ENCODE peak calls at places on chromosomes 7 and 10, in nine cellular contexts. One of them, this sample, is unnamed.

GRCh38 chr10:121422096-121422495 is 176.1 kb downstream of the FGFR2 start:
- DNase-seq in vagina: no peak
- DNase-seq in GM13976: no peak
- DNase-seq in heart left ventricle: no peak
- DNase-seq in mucosa of descending colon: no peak
- DNase-seq in foreskin fibroblast: no peak
- DNase-seq in NCI-H524 treated with DMSO at 0.1 percent for 48 hours: no peak
- DNase-seq in posterior vena cava: no peak
- DNase-seq in HCEC 1CT: no peak
- DNase-seq in this sample: no peak

GRCh38 chr7:148746139-148746538 is 47.4 kb downstream of the CUL1 start:
- DNase-seq in GM13976: no peak
- DNase-seq in foreskin fibroblast: no peak
- DNase-seq in vagina: no peak
- DNase-seq in mucosa of descending colon: no peak
- DNase-seq in heart left ventricle: no peak
- DNase-seq in posterior vena cava: no peak
- DNase-seq in HCEC 1CT: no peak
- DNase-seq in NCI-H524 treated with DMSO at 0.1 percent for 48 hours: no peak
- DNase-seq in this sample: no peak

GRCh38 chr7:92717601-92717981 is 118.8 kb downstream of the CDK6 start:
- DNase-seq in posterior vena cava: no peak
- DNase-seq in vagina: no peak
- DNase-seq in NCI-H524 treated with DMSO at 0.1 percent for 48 hours: no peak
- DNase-seq in GM13976: no peak
- DNase-seq in foreskin fibroblast: no peak
- DNase-seq in mucosa of descending colon: no peak
- DNase-seq in HCEC 1CT: no peak
- DNase-seq in heart left ventricle: no peak
- DNase-seq in this sample: no peak

GRCh38 chr7:44307301-44307900 is 18.0 kb downstream of the CAMK2B start:
- DNase-seq in heart left ventricle: peak; percentile 76
- DNase-seq in GM13976: peak; percentile 72
- DNase-seq in foreskin fibroblast: peak; percentile 75
- DNase-seq in posterior vena cava: peak; percentile 42
- DNase-seq in mucosa of descending colon: no peak
- DNase-seq in HCEC 1CT: peak; percentile 51
- DNase-seq in NCI-H524 treated with DMSO at 0.1 percent for 48 hours: no peak
- DNase-seq in vagina: peak; percentile 82
- DNase-seq in this sample: peak; percentile 10

GRCh38 chr10:78866731-78867554 is 201.8 kb upstream of the ZMIZ1 start:
- DNase-seq in vagina: no peak
- DNase-seq in posterior vena cava: no peak
- DNase-seq in foreskin fibroblast: no peak
- DNase-seq in GM13976: no peak
- DNase-seq in HCEC 1CT: no peak
- DNase-seq in NCI-H524 treated with DMSO at 0.1 percent for 48 hours: no peak
- DNase-seq in mucosa of descending colon: no peak
- DNase-seq in heart left ventricle: no peak
- DNase-seq in this sample: no peak

GRCh38 chr7:139675127-139676110 is 102.4 kb downstream of the HIPK2 start:
- DNase-seq in GM13976: no peak
- DNase-seq in heart left ventricle: no peak
- DNase-seq in vagina: no peak
- DNase-seq in NCI-H524 treated with DMSO at 0.1 percent for 48 hours: no peak
- DNase-seq in posterior vena cava: no peak
- DNase-seq in HCEC 1CT: no peak
- DNase-seq in foreskin fibroblast: peak; percentile 68
- DNase-seq in mucosa of descending colon: no peak
- DNase-seq in this sample: no peak

GRCh38 chr10:4835494-4835918 is 9.5 kb downstream of the AKR1E2 start:
- DNase-seq in posterior vena cava: no peak
- DNase-seq in HCEC 1CT: no peak
- DNase-seq in foreskin fibroblast: no peak
- DNase-seq in mucosa of descending colon: no peak
- DNase-seq in vagina: peak; percentile 58
- DNase-seq in NCI-H524 treated with DMSO at 0.1 percent for 48 hours: no peak
- DNase-seq in heart left ventricle: no peak
- DNase-seq in GM13976: no peak
- DNase-seq in this sample: no peak

GRCh38 chr7:157006205-157006747 is 4.2 kb downstream of the MNX1 start:
- DNase-seq in heart left ventricle: no peak
- DNase-seq in GM13976: no peak
- DNase-seq in vagina: no peak
- DNase-seq in HCEC 1CT: no peak
- DNase-seq in NCI-H524 treated with DMSO at 0.1 percent for 48 hours: no peak
- DNase-seq in mucosa of descending colon: peak; percentile 62
- DNase-seq in foreskin fibroblast: no peak
- DNase-seq in posterior vena cava: no peak
- DNase-seq in this sample: no peak

GRCh38 chr7:49324707-49325106 is 400.4 kb downstream of the CDC14C start:
- DNase-seq in posterior vena cava: no peak
- DNase-seq in mucosa of descending colon: no peak
- DNase-seq in HCEC 1CT: no peak
- DNase-seq in vagina: no peak
- DNase-seq in heart left ventricle: no peak
- DNase-seq in NCI-H524 treated with DMSO at 0.1 percent for 48 hours: no peak
- DNase-seq in GM13976: no peak
- DNase-seq in foreskin fibroblast: no peak
- DNase-seq in this sample: no peak

GRCh38 chr10:52778511-52779392 is 6.2 kb upstream of the MBL2 start:
- DNase-seq in foreskin fibroblast: peak; percentile 40
- DNase-seq in NCI-H524 treated with DMSO at 0.1 percent for 48 hours: no peak
- DNase-seq in GM13976: no peak
- DNase-seq in posterior vena cava: no peak
- DNase-seq in mucosa of descending colon: peak; percentile 6
- DNase-seq in vagina: no peak
- DNase-seq in heart left ventricle: no peak
- DNase-seq in HCEC 1CT: no peak
- DNase-seq in this sample: no peak

GRCh38 chr10:72329290-72330058 is 25.2 kb downstream of the DNAJB12 start:
- DNase-seq in mucosa of descending colon: no peak
- DNase-seq in HCEC 1CT: no peak
- DNase-seq in NCI-H524 treated with DMSO at 0.1 percent for 48 hours: peak; percentile 17
- DNase-seq in posterior vena cava: no peak
- DNase-seq in foreskin fibroblast: no peak
- DNase-seq in heart left ventricle: no peak
- DNase-seq in GM13976: no peak
- DNase-seq in vagina: no peak
- DNase-seq in this sample: no peak

GRCh38 chr10:97080051-97080776 is 105.5 kb downstream of the SLIT1 start:
- DNase-seq in posterior vena cava: no peak
- DNase-seq in vagina: no peak
- DNase-seq in NCI-H524 treated with DMSO at 0.1 percent for 48 hours: no peak
- DNase-seq in GM13976: no peak
- DNase-seq in foreskin fibroblast: no peak
- DNase-seq in heart left ventricle: no peak
- DNase-seq in mucosa of descending colon: no peak
- DNase-seq in HCEC 1CT: no peak
- DNase-seq in this sample: no peak

GRCh38 chr10:71260622-71261325 is 48.4 kb downstream of the UNC5B start:
- DNase-seq in HCEC 1CT: peak; percentile 39
- DNase-seq in mucosa of descending colon: no peak
- DNase-seq in posterior vena cava: no peak
- DNase-seq in NCI-H524 treated with DMSO at 0.1 percent for 48 hours: no peak
- DNase-seq in GM13976: no peak
- DNase-seq in vagina: peak; percentile 93
- DNase-seq in heart left ventricle: peak; percentile 83
- DNase-seq in foreskin fibroblast: peak; percentile 96
- DNase-seq in this sample: no peak

GRCh38 chr10:132450466-132450824 is 53.4 kb downstream of the PWWP2B start:
- DNase-seq in NCI-H524 treated with DMSO at 0.1 percent for 48 hours: no peak
- DNase-seq in GM13976: no peak
- DNase-seq in posterior vena cava: no peak
- DNase-seq in HCEC 1CT: no peak
- DNase-seq in foreskin fibroblast: no peak
- DNase-seq in heart left ventricle: no peak
- DNase-seq in mucosa of descending colon: no peak
- DNase-seq in vagina: no peak
- DNase-seq in this sample: no peak

GRCh38 chr7:125644113-125644512 is 714.5 kb upstream of the POT1 start:
- DNase-seq in GM13976: no peak
- DNase-seq in vagina: no peak
- DNase-seq in NCI-H524 treated with DMSO at 0.1 percent for 48 hours: no peak
- DNase-seq in heart left ventricle: no peak
- DNase-seq in mucosa of descending colon: no peak
- DNase-seq in posterior vena cava: no peak
- DNase-seq in HCEC 1CT: no peak
- DNase-seq in foreskin fibroblast: no peak
- DNase-seq in this sample: no peak